ENCODE peak calls at places on chromosomes 6 and 20, in five cellular contexts. V, G, J, R and X are unnamed samples.

GRCh38 chr6:31797607-31798006 is 2.1 kb upstream of the VARS1 start:
- DNase-seq in R (peak; percentile 28), G (no peak), V (no peak), J (no peak), X (no peak)

GRCh38 chr20:3423126-3423525 is 15.7 kb upstream of the DNAAF9 start:
- DNase-seq in J (no peak), V (no peak), R (no peak), G (no peak), X (no peak)

GRCh38 chr6:163823577-163823976 is 409.1 kb downstream of the QKI start:
- DNase-seq in G (no peak), V (no peak), R (no peak), J (no peak), X (no peak)

GRCh38 chr6:81613606-81614005 is 138.9 kb downstream of the TENT5A start:
- DNase-seq in G (no peak), R (no peak), V (no peak), J (no peak), X (peak; percentile 97)

GRCh38 chr6:3309391-3310050 is 50.8 kb downstream of the PSMG4 start:
- DNase-seq in G (peak; percentile 60), R (no peak), J (no peak), V (no peak), X (no peak)

GRCh38 chr6:80608881-80609280 is 502.4 kb downstream of the BCKDHB start:
- DNase-seq in G (no peak), V (no peak), R (no peak), J (no peak), X (no peak)

GRCh38 chr6:128724738-128725137 is 158.2 kb upstream of the LAMA2 start:
- DNase-seq in V (no peak), G (no peak), R (no peak), J (no peak), X (no peak)

GRCh38 chr6:47242483-47243386 is 67.0 kb downstream of the TNFRSF21 start:
- DNase-seq in V (peak; percentile 83), R (peak; percentile 93), G (peak; percentile 95), J (no peak), X (no peak)

GRCh38 chr6:131197716-131198115 is 62.4 kb downstream of the AKAP7 start:
- DNase-seq in J (no peak), G (no peak), V (no peak), R (no peak), X (no peak)

GRCh38 chr20:20367681-20368413 is at the start of gene INSM1:
- DNase-seq in R (no peak), V (no peak), J (no peak), G (peak; percentile 75), X (no peak)

GRCh38 chr6:15434823-15435380 is 189.0 kb downstream of the JARID2 start:
- DNase-seq in G (no peak), V (no peak), J (no peak), R (no peak), X (no peak)

GRCh38 chr6:84074988-84075781 is 41.6 kb downstream of the MRAP2 start:
- DNase-seq in J (no peak), V (no peak), R (no peak), G (no peak), X (no peak)

GRCh38 chr6:150922137-150922536 is 56.6 kb downstream of the MTHFD1L start:
- DNase-seq in R (no peak), V (no peak), G (no peak), J (no peak), X (no peak)

GRCh38 chr6:150915156-150915555 is 49.7 kb downstream of the MTHFD1L start:
- DNase-seq in V (no peak), G (no peak), R (no peak), J (no peak), X (no peak)

GRCh38 chr6:150924808-150925654 is 59.5 kb downstream of the MTHFD1L start:
- DNase-seq in J (no peak), G (no peak), R (no peak), V (no peak), X (no peak)

GRCh38 chr6:150915868-150916267 is 50.4 kb downstream of the MTHFD1L start:
- DNase-seq in G (no peak), R (no peak), J (no peak), V (no peak), X (no peak)

GRCh38 chr6:150919938-150920337 is 54.4 kb downstream of the MTHFD1L start:
- DNase-seq in V (no peak), R (no peak), G (no peak), J (no peak), X (no peak)
- H3K36me3 ChIP-seq in V (no peaks in the 10 kb centered on the region), R (no peaks in the 10 kb centered on the region), G (peaks cover 10% of the 10 kb centered on the region), J (peaks cover 20% of the 10 kb centered on the region), X (peaks cover 27% of the 10 kb centered on the region)

GRCh38 chr6:42337985-42338572 is 113.6 kb downstream of the TRERF1 start:
- DNase-seq in V (no peak), J (no peak), R (no peak), G (no peak), X (no peak)
- TF ChIP-seq POLR2AphosphoS5 in V (no peak), J (no peak), R (no peak), G (no peak), X (no peak)

GRCh38 chr20:24506146-24506545 is 36.7 kb downstream of the SYNDIG1 start:
- DNase-seq in J (no peak), R (no peak), V (no peak), G (no peak), X (no peak)

GRCh38 chr20:24506696-24507095 is 37.3 kb downstream of the SYNDIG1 start:
- DNase-seq in V (no peak), G (no peak), J (no peak), R (no peak), X (no peak)

GRCh38 chr20:24502661-24503060 is 33.2 kb downstream of the SYNDIG1 start:
- DNase-seq in R (no peak), G (no peak), J (no peak), V (no peak), X (no peak)

GRCh38 chr20:24503352-24503931 is 34.0 kb downstream of the SYNDIG1 start:
- DNase-seq in J (no peak), V (no peak), R (no peak), G (no peak), X (no peak)

GRCh38 chr20:24504331-24505285 is 35.2 kb downstream of the SYNDIG1 start:
- DNase-seq in G (peak; percentile 57), J (no peak), R (no peak), V (no peak), X (no peak)
- H3K36me3 ChIP-seq in G (no peaks in the 10 kb centered on the region), J (no peaks in the 10 kb centered on the region), R (no peaks in the 10 kb centered on the region), V (no peaks in the 10 kb centered on the region), X (no peaks in the 10 kb centered on the region)

GRCh38 chr6:26595669-26596269 is 984 bp upstream of the ABT1 start:
- DNase-seq in J (peak; percentile 91), V (peak; percentile 71), G (peak; percentile 99), R (peak; percentile 95), X (peak; percentile 70)
- TF ChIP-seq POLR2AphosphoS5 in J (peak; percentile 21), V (peak; percentile 48), G (peak; percentile 73), R (peak; percentile 23), X (peak; percentile 28)

GRCh38 chr6:63709148-63709547 is 73.5 kb downstream of the PHF3 start:
- DNase-seq in G (no peak), R (no peak), J (peak; percentile 77), V (no peak), X (no peak)
- H3K36me3 ChIP-seq in G (peaks cover 61% of the 10 kb centered on the region), R (peaks cover 80% of the 10 kb centered on the region), J (peaks cover 27% of the 10 kb centered on the region), V (peaks cover 4% of the 10 kb centered on the region), X (peaks cover 86% of the 10 kb centered on the region)

DNA sequence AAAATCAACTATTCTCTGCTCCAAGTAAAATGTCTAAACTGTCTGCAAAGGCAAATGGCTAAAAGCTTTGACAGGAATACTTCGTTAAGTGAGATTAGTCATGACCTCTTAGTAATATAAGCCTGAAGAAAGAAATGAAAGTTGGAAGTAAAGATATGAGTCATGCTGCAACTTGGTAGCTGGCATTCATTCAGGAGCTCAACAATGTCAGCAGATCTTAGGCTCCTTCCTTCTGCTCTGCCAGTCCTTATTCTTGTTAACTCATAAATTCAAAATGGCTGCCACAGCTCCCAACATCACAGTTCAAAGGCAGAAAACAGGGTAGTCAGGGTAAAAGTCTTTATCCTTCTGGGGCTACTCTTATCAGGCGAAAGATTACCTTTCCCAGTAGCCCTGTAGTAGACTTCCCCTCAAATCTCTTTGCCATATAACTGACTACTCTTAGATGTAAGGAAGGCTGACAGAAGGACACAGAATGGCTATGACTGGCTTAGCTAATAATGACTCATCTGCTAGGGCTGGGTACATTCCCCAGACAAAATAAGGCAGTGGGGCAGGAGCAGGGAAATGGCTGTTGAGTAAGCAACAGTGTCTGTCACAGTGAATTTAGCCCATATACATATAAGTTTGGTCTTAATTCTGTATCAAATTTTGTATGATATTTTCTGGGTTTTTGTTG is 24.4 kb upstream of the C6orf62 start:
- DNase-seq in J (no peak), V (no peak), G (no peak), R (no peak), X (no peak)
- TF ChIP-seq POLR2AphosphoS5 in J (no peak), V (no peak), G (no peak), R (no peak), X (no peak)

GRCh38 chr6:30657454-30657853 is 10.5 kb downstream of the C6orf136 start:
- DNase-seq in J (no peak), R (no peak), V (no peak), G (no peak), X (no peak)
- H3K36me3 ChIP-seq in J (peaks cover 39% of the 10 kb centered on the region), R (peaks cover 72% of the 10 kb centered on the region), V (peaks cover 25% of the 10 kb centered on the region), G (peaks cover 100% of the 10 kb centered on the region), X (peaks cover 71% of the 10 kb centered on the region)

GRCh38 chr6:33276581-33276863 is 401 bp upstream of the B3GALT4 start:
- DNase-seq in G (no peak), R (no peak), J (no peak), V (no peak), X (no peak)

GRCh38 chr6:33278392-33278741 is 1.4 kb downstream of the B3GALT4 start:
- DNase-seq in G (no peak), J (no peak), V (no peak), R (no peak), X (no peak)

GRCh38 chr6:33276864-33277662 is at the start of gene B3GALT4:
- DNase-seq in J (no peak), G (peak; percentile 95), V (peak; percentile 60), R (peak; percentile 93), X (no peak)

GRCh38 chr6:33278810-33279209 is 1.9 kb downstream of the B3GALT4 start:
- DNase-seq in R (no peak), J (no peak), V (no peak), G (no peak), X (no peak)

GRCh38 chr6:33277663-33278391 is 904 bp downstream of the B3GALT4 start:
- DNase-seq in J (no peak), V (no peak), G (no peak), R (peak; percentile 37), X (no peak)
- TF ChIP-seq POLR2AphosphoS5 in J (peak; percentile 17), V (no peak), G (no peak), R (no peak), X (no peak)

GRCh38 chr6:105844275-105844848 is 241.8 kb upstream of the PRDM1 start:
- DNase-seq in V (no peak), J (no peak), R (no peak), G (no peak), X (no peak)
- H3K36me3 ChIP-seq in V (no peaks in the 10 kb centered on the region), J (no peaks in the 10 kb centered on the region), R (no peaks in the 10 kb centered on the region), G (no peaks in the 10 kb centered on the region), X (no peaks in the 10 kb centered on the region)